ENCODE peak calls at places on chromosomes 4 and X, in seven cellular contexts. O is H9, E is mesendoderm, U is IMR-90, I is H1, Z is neuronal stem cell, J is trophoblast cell. B is an unnamed sample. For H3K79me1, the result is how much of the 10 kb centered on the place peaks cover.

GRCh38 chr4:74111990-74112389 is 13.0 kb upstream of the CXCL2 start:
- DNase-seq in O (peak), E (peak), U (peak), I (no peak), Z (no peak), J (peak), B (peak)

GRCh38 chr4:87409420-87409939 is 12.9 kb upstream of the NUDT9 start:
- DNase-seq in O (no peak), E (no peak), U (no peak), I (no peak), Z (no peak), J (no peak), B (no peak)

GRCh38 chr4:141462361-141462760 is 174.0 kb upstream of the IL15 start:
- DNase-seq in O (no peak), E (no peak), U (peak), I (no peak), Z (no peak), J (no peak), B (no peak)

GRCh38 chrX:150063673-150064072 is 125.4 kb upstream of the EOLA2 start:
- DNase-seq in O (no peak), E (no peak), U (no peak), I (no peak), Z (no peak), J (no peak), B (no peak)

GRCh38 chr4:72468904-72469502 is 100.0 kb downstream of the ADAMTS3 start:
- DNase-seq in O (no peak), E (peak), U (peak), I (no peak), Z (no peak), J (peak), B (peak)

GRCh38 chr4:133869486-133869885 is 332.1 kb downstream of the PABPC4L start:
- DNase-seq in O (no peak), E (no peak), U (no peak), I (no peak), Z (no peak), J (no peak), B (no peak)

GRCh38 chrX:33434256-33435092 is 223.1 kb upstream of the DMD start:
- DNase-seq in O (peak), E (peak), U (peak), I (peak), Z (peak), J (peak), B (peak)

GRCh38 chr4:165299399-165300060 is 27.9 kb upstream of the MSMO1 start:
- DNase-seq in O (no peak), E (no peak), U (no peak), I (no peak), Z (no peak), J (no peak), B (peak)

DNA sequence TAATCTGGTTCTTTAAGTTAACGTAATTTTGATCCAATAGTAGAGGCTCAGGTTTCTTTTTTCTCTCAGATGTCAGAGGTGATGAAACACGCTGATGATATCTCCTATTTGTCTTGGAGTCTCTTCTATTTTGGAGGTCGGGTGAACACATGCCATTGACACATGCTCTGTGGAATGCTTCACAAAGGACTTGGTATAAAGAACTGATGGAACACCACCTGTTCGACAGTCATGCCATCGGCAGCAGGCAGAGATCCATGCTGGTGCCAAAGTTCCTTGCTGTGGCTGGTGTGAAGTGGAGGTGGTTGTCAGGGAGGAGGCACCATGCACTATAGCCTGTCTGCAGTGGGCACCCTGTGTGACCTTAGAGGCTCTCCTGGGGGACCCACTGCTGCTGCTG is 94.9 kb downstream of the ATP8A1 start:
- DNase-seq in O (no peak), E (no peak), U (no peak), I (no peak), Z (no peak), J (peak), B (no peak)
- H3K79me1 ChIP-seq in O (under half), E (under half), U (under half), I (under half), Z (under half), J (under half), B (under half)

DNA sequence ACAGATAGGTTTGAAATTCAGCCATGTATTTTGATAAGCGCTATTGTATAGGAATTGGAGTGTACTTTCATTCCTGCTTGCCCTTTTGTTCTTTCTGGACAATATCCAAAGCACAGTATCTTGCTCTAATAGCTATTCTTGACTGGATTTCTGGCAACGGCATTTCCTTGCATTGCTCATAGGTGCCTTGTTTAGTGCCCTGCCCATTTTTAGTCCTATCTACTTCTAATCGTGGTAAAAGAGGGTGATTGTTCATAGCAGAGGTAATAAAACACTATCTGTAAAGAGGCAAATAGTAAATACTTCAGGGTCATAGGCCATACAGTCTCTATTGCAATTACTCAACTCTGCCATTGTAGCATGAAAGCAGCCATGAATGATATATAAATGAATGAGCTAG is 155.9 kb downstream of the IL1RAPL2 start:
- DNase-seq in O (no peak), E (no peak), U (no peak), I (no peak), Z (no peak), J (no peak), B (no peak)
- H3K79me1 ChIP-seq in O (under half), E (under half), U (under half), I (under half), Z (under half), J (under half), B (under half)

DNA sequence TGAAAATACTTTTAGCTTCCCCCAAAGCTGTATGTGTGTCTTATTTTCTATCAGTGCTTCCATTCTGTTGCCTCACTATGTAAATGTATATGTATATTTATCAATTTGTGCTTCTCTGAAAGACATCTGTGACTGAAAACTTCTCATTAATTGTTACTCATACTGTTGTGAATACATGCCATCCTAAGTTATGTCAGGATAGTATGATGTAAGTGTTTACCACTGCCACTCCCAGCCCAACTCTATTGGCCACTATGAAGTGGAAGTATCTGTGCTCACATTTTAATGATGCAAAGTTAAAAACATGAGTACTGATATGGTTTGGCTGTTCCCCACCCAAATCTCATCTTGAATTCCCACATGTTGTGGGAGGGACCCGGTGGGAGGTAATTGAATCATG is 24.4 kb downstream of the GATB start:
- DNase-seq in O (no peak), E (no peak), U (no peak), I (no peak), Z (no peak), J (no peak), B (no peak)
- H3K79me1 ChIP-seq in O (under half), E (under half), U (under half), I (under half), Z (under half), J (under half), B (under half)

GRCh38 chr4:4608214-4608537 is 66.3 kb upstream of the STX18 start:
- DNase-seq in O (no peak), E (no peak), U (no peak), I (no peak), Z (no peak), J (no peak), B (no peak)

GRCh38 chr4:4605849-4606248 is 64.0 kb upstream of the STX18 start:
- DNase-seq in O (no peak), E (no peak), U (no peak), I (no peak), Z (no peak), J (no peak), B (no peak)

GRCh38 chr4:4607336-4608213 is 65.7 kb upstream of the STX18 start:
- DNase-seq in O (no peak), E (no peak), U (no peak), I (no peak), Z (no peak), J (no peak), B (no peak)

GRCh38 chr4:4603592-4603991 is 61.7 kb upstream of the STX18 start:
- DNase-seq in O (no peak), E (peak), U (no peak), I (no peak), Z (no peak), J (no peak), B (no peak)

GRCh38 chr4:4606321-4606720 is 64.5 kb upstream of the STX18 start:
- DNase-seq in O (no peak), E (no peak), U (peak), I (no peak), Z (no peak), J (no peak), B (peak)
- H3K79me1 ChIP-seq in O (under half), E (under half), U (under half), I (under half), Z (under half), J (under half), B (under half)

GRCh38 chrX:12411831-12412230 is 273.6 kb downstream of the FRMPD4 start:
- DNase-seq in O (no peak), E (no peak), U (peak), I (no peak), Z (no peak), J (no peak), B (no peak)

GRCh38 chrX:12412561-12412960 is 274.3 kb downstream of the FRMPD4 start:
- DNase-seq in O (no peak), E (no peak), U (no peak), I (no peak), Z (no peak), J (no peak), B (no peak)

GRCh38 chrX:12405306-12405705 is 267.0 kb downstream of the FRMPD4 start:
- DNase-seq in O (no peak), E (no peak), U (no peak), I (no peak), Z (no peak), J (no peak), B (no peak)

GRCh38 chrX:12410523-12410922 is 272.2 kb downstream of the FRMPD4 start:
- DNase-seq in O (no peak), E (no peak), U (no peak), I (no peak), Z (no peak), J (no peak), B (no peak)
- H3K79me1 ChIP-seq in O (under half), E (under half), U (under half), I (under half), Z (under half), J (under half), B (under half)

GRCh38 chr4:5878359-5878758 is 14.5 kb downstream of the CRMP1 start:
- DNase-seq in O (no peak), E (no peak), U (no peak), I (no peak), Z (no peak), J (no peak), B (no peak)
- H3K79me1 ChIP-seq in O (under half), E (half or more), U (under half), I (under half), Z (under half), J (under half), B (under half)

DNA sequence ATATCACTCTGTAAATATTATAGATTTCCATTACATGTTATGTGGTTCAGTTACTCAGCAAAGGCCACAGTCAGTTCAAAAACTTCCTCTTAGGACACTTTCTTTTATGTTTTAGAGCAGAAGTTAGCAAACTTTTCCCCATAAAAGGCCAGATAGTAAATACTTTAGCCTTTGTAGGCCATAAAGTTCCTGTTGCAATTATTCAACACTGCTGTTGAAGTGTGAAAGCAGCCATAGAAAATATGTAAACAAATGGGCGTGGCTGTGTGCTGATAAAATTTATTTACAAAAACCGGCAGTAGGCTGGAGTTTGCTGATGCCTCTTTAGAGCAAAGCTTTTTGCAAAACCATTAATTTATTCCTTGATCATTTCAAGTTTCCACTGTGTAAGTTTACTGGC is 217.9 kb downstream of the ANTXR2 start:
- DNase-seq in O (no peak), E (no peak), U (peak), I (no peak), Z (no peak), J (peak), B (peak)
- H3K79me1 ChIP-seq in O (under half), E (under half), U (under half), I (under half), Z (under half), J (under half), B (under half)

DNA sequence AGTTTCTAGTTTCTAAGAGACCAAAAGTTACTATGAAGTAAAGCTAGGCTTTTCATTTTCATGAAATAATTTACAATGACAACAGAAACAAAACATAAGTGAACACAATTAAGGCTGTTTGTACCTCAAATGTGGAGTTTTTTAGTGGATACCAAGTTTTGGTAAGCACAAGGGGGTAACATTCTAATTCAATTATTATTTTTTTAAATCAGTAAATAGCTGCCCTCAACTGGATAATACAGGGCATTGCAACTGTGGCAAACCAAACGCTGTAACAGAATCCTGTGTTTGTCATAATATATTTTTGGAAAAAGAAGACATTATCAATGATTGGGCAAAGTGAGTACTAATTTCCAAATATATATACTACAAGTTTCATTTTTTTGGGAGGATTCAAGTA is 150.3 kb downstream of the FBXW7 start:
- DNase-seq in O (no peak), E (no peak), U (peak), I (no peak), Z (no peak), J (peak), B (peak)
- H3K79me1 ChIP-seq in O (under half), E (under half), U (under half), I (under half), Z (under half), J (under half), B (under half)

GRCh38 chr4:7652006-7652405 is 217.3 kb upstream of the PSAPL1 start:
- DNase-seq in O (no peak), E (no peak), U (no peak), I (no peak), Z (no peak), J (no peak), B (no peak)
- H3K79me1 ChIP-seq in O (under half), E (under half), U (under half), I (under half), Z (under half), J (under half), B (under half)